ENCODE peak calls at places on chromosome 16, in seven cellular contexts. O, E, A, X, D, C and B are unnamed samples.

GRCh38 chr16:27428035-27428785 is 26.2 kb downstream of the IL21R start:
- DNase-seq in O (peak), E (no peak), A (no peak), X (peak), D (peak), C (no peak), B (no peak)

GRCh38 chr16:2270588-2271470 is 2.9 kb upstream of the RNPS1 start:
- DNase-seq in O (no peak), E (no peak), A (no peak), X (no peak), D (no peak), C (no peak), B (no peak)

GRCh38 chr16:78094166-78094565 is 5.3 kb upstream of the WWOX start:
- DNase-seq in O (no peak), E (no peak), A (no peak), X (no peak), D (no peak), C (no peak), B (no peak)

GRCh38 chr16:13176711-13177110 is 275.3 kb downstream of the SHISA9 start:
- DNase-seq in O (no peak), E (no peak), A (no peak), X (no peak), D (no peak), C (no peak), B (no peak)

GRCh38 chr16:56191807-56192643 is 736 bp downstream of the GNAO1 start:
- DNase-seq in O (peak), E (no peak), A (no peak), X (no peak), D (peak), C (peak), B (no peak)

GRCh38 chr16:58614860-58615259 is 14.8 kb downstream of the CNOT1 start:
- DNase-seq in O (peak), E (no peak), A (no peak), X (no peak), D (no peak), C (no peak), B (no peak)

GRCh38 chr16:27005386-27005785 is 61.3 kb upstream of the C16orf82 start:
- DNase-seq in O (no peak), E (no peak), A (no peak), X (no peak), D (no peak), C (no peak), B (no peak)

GRCh38 chr16:83137894-83138293 is 511.1 kb downstream of the CDH13 start:
- DNase-seq in O (no peak), E (no peak), A (no peak), X (no peak), D (no peak), C (no peak), B (no peak)

GRCh38 chr16:27787661-27788060 is 237.7 kb downstream of the KATNIP start:
- DNase-seq in O (no peak), E (no peak), A (no peak), X (no peak), D (no peak), C (no peak), B (no peak)

GRCh38 chr16:75011634-75012307 is 12.9 kb downstream of the ZNRF1 start:
- DNase-seq in O (no peak), E (peak), A (no peak), X (no peak), D (no peak), C (peak), B (peak)

GRCh38 chr16:7185689-7186088 is 147.0 kb upstream of the RBFOX1 start:
- DNase-seq in O (peak), E (no peak), A (no peak), X (no peak), D (no peak), C (peak), B (no peak)

GRCh38 chr16:31072540-31073072 is 1.4 kb downstream of the ZNF668 start:
- DNase-seq in O (peak), E (peak), A (peak), X (no peak), D (no peak), C (peak), B (peak)

GRCh38 chr16:72109966-72110530 is 16.4 kb downstream of the DHX38 start:
- DNase-seq in O (no peak), E (no peak), A (no peak), X (no peak), D (no peak), C (no peak), B (no peak)

GRCh38 chr16:88533381-88533831 is 36.8 kb upstream of the ZC3H18 start:
- DNase-seq in O (peak), E (peak), A (peak), X (no peak), D (no peak), C (no peak), B (peak)

GRCh38 chr16:59263980-59264379 is 529.9 kb upstream of the GOT2 start:
- DNase-seq in O (no peak), E (no peak), A (no peak), X (no peak), D (no peak), C (no peak), B (no peak)

GRCh38 chr16:27920391-27920891 is 143.1 kb downstream of the GSG1L start:
- DNase-seq in O (peak), E (no peak), A (peak), X (peak), D (peak), C (peak), B (no peak)

GRCh38 chr16:22786284-22786683 is 27.7 kb upstream of the HS3ST2 start:
- DNase-seq in O (no peak), E (no peak), A (no peak), X (no peak), D (no peak), C (no peak), B (no peak)

GRCh38 chr16:22787456-22788189 is 26.3 kb upstream of the HS3ST2 start:
- DNase-seq in O (no peak), E (peak), A (no peak), X (no peak), D (no peak), C (no peak), B (no peak)

GRCh38 chr16:22784690-22785214 is 29.2 kb upstream of the HS3ST2 start:
- DNase-seq in O (no peak), E (no peak), A (no peak), X (no peak), D (no peak), C (no peak), B (no peak)

GRCh38 chr16:22786691-22787090 is 27.3 kb upstream of the HS3ST2 start:
- DNase-seq in O (no peak), E (no peak), A (no peak), X (no peak), D (no peak), C (no peak), B (no peak)

DNA sequence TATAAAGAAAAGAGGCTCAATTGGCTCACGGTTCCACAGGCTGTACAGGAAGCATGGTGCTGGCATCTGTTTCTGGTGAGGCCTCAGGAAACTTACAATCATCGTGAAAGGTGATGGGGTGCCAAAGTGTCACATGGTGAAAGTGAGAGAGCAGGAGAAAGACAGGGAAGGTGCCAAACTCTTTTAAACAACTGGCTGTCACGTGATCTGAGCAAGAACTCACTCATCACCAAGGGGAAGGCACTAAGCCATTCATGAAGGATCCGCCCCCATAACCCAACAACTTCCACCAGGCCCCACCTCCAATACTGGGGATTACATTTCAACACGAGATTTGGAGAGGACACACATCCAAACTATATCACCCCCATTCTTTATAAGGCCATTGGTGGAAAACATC is 28.4 kb upstream of the HS3ST2 start:
- DNase-seq in O (no peak), E (no peak), A (no peak), X (no peak), D (no peak), C (no peak), B (no peak)
- H4K8ac ChIP-seq in O (no peak), E (no peak), A (no peak), X (no peak), D (no peak), C (no peak), B (no peak)

DNA sequence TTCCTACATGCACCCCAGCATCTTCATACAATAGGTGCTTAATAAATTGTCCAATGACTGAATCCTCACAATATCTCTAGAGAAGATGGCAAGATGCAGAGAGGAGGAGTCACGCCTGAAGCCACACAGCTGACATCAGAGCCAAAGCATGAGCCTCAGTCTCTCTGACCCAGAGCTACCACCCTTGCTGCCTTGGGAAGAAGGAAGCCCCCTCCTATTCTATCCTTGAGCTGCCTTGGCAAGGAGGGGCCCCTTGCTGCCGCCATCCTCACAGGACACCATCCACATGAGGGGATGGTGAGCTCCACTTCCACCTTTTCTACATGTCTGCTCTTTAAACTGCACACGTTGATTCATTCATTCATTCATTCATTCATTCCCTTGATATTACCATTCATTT is 37.0 kb upstream of the C16orf78 start:
- DNase-seq in O (no peak), E (no peak), A (no peak), X (no peak), D (no peak), C (no peak), B (no peak)
- H4K8ac ChIP-seq in O (no peak), E (no peak), A (no peak), X (no peak), D (no peak), C (no peak), B (no peak)

GRCh38 chr16:86732621-86733297 is 154.4 kb downstream of the FOXL1 start:
- DNase-seq in O (peak), E (peak), A (peak), X (peak), D (peak), C (no peak), B (peak)
- H4K8ac ChIP-seq in O (no peak), E (no peak), A (no peak), X (no peak), D (peak), C (no peak), B (no peak)

GRCh38 chr16:50602531-50603205 is 54.5 kb downstream of the NKD1 start:
- DNase-seq in O (no peak), E (no peak), A (no peak), X (no peak), D (no peak), C (no peak), B (no peak)

GRCh38 chr16:50602126-50602525 is 53.9 kb downstream of the NKD1 start:
- DNase-seq in O (no peak), E (no peak), A (no peak), X (no peak), D (no peak), C (no peak), B (no peak)

GRCh38 chr16:50600582-50601283 is 52.5 kb downstream of the NKD1 start:
- DNase-seq in O (peak), E (no peak), A (no peak), X (no peak), D (no peak), C (peak), B (no peak)

GRCh38 chr16:50599494-50599893 is 51.3 kb downstream of the NKD1 start:
- DNase-seq in O (no peak), E (no peak), A (no peak), X (no peak), D (no peak), C (no peak), B (no peak)

DNA sequence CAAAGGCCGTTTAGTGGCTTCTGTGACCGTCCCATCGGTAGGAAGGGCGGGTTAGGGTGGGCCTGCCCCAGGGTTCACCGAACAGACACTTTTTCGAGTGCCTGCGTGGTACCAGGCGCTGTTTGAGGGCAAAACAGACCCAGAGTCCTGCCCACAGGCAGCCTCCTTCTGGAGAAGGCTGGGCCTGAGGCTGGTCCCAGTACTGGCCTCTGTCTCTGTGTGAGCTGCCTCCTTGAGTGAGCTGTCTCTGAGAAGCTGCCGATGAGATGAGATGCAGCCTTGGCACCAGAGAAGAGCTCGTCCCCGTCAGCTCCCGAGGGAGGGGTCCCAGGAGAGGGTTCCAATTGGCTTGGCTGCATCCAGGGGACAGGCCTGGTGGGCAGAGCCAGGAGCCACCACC is 53.1 kb downstream of the NKD1 start:
- DNase-seq in O (no peak), E (no peak), A (no peak), X (no peak), D (no peak), C (no peak), B (no peak)
- H4K8ac ChIP-seq in O (no peak), E (no peak), A (no peak), X (no peak), D (no peak), C (no peak), B (no peak)

GRCh38 chr16:84989791-84990620 is 21.3 kb downstream of the ZDHHC7 start:
- DNase-seq in O (no peak), E (no peak), A (no peak), X (no peak), D (no peak), C (no peak), B (no peak)
- H4K8ac ChIP-seq in O (no peak), E (no peak), A (no peak), X (no peak), D (no peak), C (no peak), B (no peak)

DNA sequence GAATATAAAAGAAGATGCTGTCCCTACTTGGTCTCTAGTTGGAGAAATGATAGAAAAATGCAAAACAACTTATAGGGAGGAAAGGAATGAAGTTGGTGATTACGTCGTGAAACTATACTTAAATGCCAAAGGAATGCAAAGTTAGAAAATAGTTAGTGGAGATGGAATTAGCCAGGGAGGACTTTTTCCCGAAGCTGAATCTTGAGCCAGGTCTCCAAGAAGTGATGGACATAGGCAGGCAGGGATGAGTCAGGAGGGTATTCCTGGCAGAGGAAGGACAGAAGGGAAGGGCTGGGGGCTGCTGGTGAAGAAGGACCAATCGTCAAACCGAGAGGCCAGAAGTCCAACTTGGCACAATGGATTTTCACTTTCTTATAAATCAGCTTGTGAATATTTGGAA is 1.8 kb downstream of the SNTB2 start:
- DNase-seq in O (peak), E (peak), A (no peak), X (no peak), D (no peak), C (peak), B (peak)
- H4K8ac ChIP-seq in O (no peak), E (no peak), A (no peak), X (no peak), D (no peak), C (no peak), B (no peak)

DNA sequence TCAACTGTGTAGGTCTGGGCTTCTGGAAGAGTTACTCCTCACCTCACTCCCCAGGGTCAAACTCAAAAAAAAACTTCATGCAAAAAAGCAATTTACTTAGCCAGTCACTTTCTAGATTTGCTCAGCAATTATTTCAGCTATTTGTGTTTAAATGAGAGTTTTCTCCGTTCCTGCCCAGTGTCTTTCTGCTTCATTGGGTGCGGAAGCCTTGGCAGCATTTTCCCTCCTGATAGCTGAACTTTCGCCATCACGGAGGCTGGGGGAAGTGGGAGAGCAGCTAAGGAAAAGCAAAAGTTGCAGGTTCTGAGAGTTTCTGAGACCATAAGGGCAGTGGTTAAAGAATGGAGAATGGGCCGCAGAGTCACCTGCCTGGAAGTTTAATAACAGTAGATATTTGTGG is 287.1 kb upstream of the DYNLRB2 start:
- DNase-seq in O (no peak), E (no peak), A (no peak), X (no peak), D (no peak), C (no peak), B (no peak)
- H4K8ac ChIP-seq in O (no peak), E (no peak), A (no peak), X (peak), D (no peak), C (no peak), B (no peak)

DNA sequence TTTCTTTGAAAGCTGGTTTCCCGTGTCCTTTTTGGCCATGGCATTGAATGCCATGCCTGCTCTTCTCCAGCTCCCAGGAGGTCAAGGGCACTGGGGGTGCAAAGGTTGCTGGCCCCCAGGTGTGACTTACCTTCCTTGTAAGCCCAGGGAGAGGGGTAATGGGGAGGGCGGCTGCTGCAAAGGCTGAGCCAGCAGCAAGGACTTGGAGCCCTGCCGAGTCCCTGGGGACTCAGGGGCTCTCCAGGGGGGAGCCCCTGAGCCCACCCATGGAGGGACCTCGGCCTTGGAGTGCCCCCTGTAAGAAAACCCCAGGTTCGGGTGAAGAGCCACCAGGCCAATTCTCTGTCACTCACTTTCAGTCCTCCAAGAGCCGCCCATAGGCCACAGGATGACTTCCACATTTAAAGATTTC is 5.9 kb upstream of the CCL22 start:
- DNase-seq in O (no peak), E (no peak), A (no peak), X (no peak), D (no peak), C (no peak), B (no peak)
- H4K8ac ChIP-seq in O (no peak), E (no peak), A (no peak), X (no peak), D (no peak), C (no peak), B (no peak)

DNA sequence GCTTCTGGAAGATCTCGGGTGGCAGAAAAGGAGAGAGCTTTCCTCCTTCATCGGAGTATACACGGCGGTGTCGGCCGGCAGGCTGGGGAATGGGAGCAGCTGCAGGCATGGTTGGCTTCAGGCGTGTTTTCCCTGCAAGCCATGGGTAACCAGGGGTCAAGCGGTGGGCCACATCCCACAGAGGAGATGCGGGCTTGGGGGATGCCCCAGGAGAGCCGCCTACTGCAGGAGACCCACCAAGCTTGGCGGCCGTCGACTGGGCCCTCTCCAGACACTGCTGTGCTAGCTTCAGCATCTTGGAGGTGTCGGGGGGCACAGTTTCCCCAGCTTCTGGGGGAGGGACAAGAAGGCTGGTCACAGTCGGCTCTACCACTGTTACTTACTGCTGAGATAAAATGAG is 4.2 kb downstream of the VPS9D1 start:
- DNase-seq in O (no peak), E (no peak), A (no peak), X (no peak), D (no peak), C (no peak), B (no peak)
- H4K8ac ChIP-seq in O (no peak), E (no peak), A (no peak), X (no peak), D (no peak), C (no peak), B (no peak)

GRCh38 chr16:65289022-65289421 is 167.2 kb upstream of the CDH11 start:
- DNase-seq in O (no peak), E (no peak), A (no peak), X (no peak), D (no peak), C (no peak), B (no peak)
- H4K8ac ChIP-seq in O (no peak), E (no peak), A (no peak), X (no peak), D (no peak), C (no peak), B (no peak)